ENCODE peak calls at places on chromosomes 4 and X, in five cellular contexts. Z is GM12892, R is Panc1, S is sigmoid colon, X is GM12878. N is an unnamed sample.
A peak's percentile ranks its signal among the peaks of the same experiment; 100 is the strongest.

GRCh38 chr4:139503622-139504166 is 49.8 kb downstream of the RAB33B start:
- DNase-seq in Z (no peak), R (no peak), S (no peak), X (no peak), N (no peak)

GRCh38 chr4:78624048-78624447 is 72.5 kb downstream of the ANXA3 start:
- DNase-seq in Z (no peak), R (no peak), S (no peak), X (no peak), N (no peak)

GRCh38 chr4:6608758-6609414 is 31.6 kb upstream of the MRFAP1 start:
- DNase-seq in Z (no peak), R (no peak), S (no peak), X (no peak), N (no peak)

GRCh38 chr4:24770111-24770584 is 25.2 kb upstream of the SOD3 start:
- DNase-seq in Z (no peak), R (no peak), S (no peak), X (peak; percentile 39), N (no peak)

GRCh38 chr4:146640459-146641061 is 1.9 kb downstream of the POU4F2 start:
- DNase-seq in Z (no peak), R (no peak), S (no peak), X (no peak), N (no peak)

GRCh38 chr4:186942745-186943606 is 219.3 kb upstream of the FAT1 start:
- DNase-seq in Z (no peak), R (no peak), S (peak; percentile 73), X (no peak), N (no peak)

GRCh38 chrX:23884427-23885024 is 23.2 kb downstream of the APOO start:
- DNase-seq in Z (no peak), R (no peak), S (no peak), X (no peak), N (no peak)

GRCh38 chrX:38770152-38770551 is 31.1 kb upstream of the MID1IP1 start:
- DNase-seq in Z (no peak), R (no peak), S (no peak), X (no peak), N (no peak)

GRCh38 chr4:169222768-169223167 is 48.0 kb downstream of the SH3RF1 start:
- DNase-seq in Z (no peak), R (no peak), S (no peak), X (no peak), N (no peak)

GRCh38 chr4:87375719-87376291 is 15.2 kb downstream of the HSD17B11 start:
- DNase-seq in Z (no peak), R (no peak), S (peak; percentile 76), X (no peak), N (peak; percentile 42)

GRCh38 chrX:133335027-133335426 is 80.3 kb downstream of the GPC4 start:
- DNase-seq in Z (no peak), R (no peak), S (no peak), X (no peak), N (peak; percentile 8)

GRCh38 chr4:101114936-101115372 is 232.4 kb downstream of the PPP3CA start:
- DNase-seq in Z (no peak), R (peak; percentile 25), S (no peak), X (no peak), N (no peak)

GRCh38 chrX:63744850-63745249 is 40.2 kb downstream of the ARHGEF9 start:
- DNase-seq in Z (no peak), R (no peak), S (no peak), X (no peak), N (no peak)

GRCh38 chrX:2967998-2968909 is 38.1 kb upstream of the ARSH start:
- DNase-seq in Z (no peak), R (no peak), S (no peak), X (no peak), N (peak; percentile 25)

GRCh38 chr4:5018603-5019002 is 655 bp downstream of the CYTL1 start:
- DNase-seq in Z (no peak), R (no peak), S (no peak), X (no peak), N (no peak)

GRCh38 chr4:183329244-183329643 is 7.0 kb upstream of the CLDN24 start:
- DNase-seq in Z (no peak), R (no peak), S (no peak), X (no peak), N (no peak)

GRCh38 chr4:3531306-3531886 is 826 bp downstream of the LRPAP1 start:
- DNase-seq in Z (no peak), R (no peak), S (no peak), X (no peak), N (no peak)

GRCh38 chrX:124805486-124805885 is 459.1 kb downstream of the SH2D1A start:
- DNase-seq in Z (no peak), R (no peak), S (no peak), X (no peak), N (no peak)

GRCh38 chrX:18654873-18655836 is 16.8 kb downstream of the RS1 start:
- DNase-seq in Z (no peak), R (no peak), S (no peak), X (no peak), N (peak; percentile 51)

GRCh38 chrX:34859191-34859590 is 83.4 kb upstream of the FAM47B start:
- DNase-seq in Z (no peak), R (no peak), S (no peak), X (no peak), N (no peak)

GRCh38 chr4:111650146-111650545 is 495.1 kb upstream of the FAM241A start:
- DNase-seq in Z (no peak), R (no peak), S (no peak), X (no peak), N (no peak)

GRCh38 chr4:39942507-39942906 is 35.2 kb downstream of the PDS5A start:
- DNase-seq in Z (no peak), R (no peak), S (no peak), X (no peak), N (no peak)

GRCh38 chr4:10117424-10118354 is 1.1 kb upstream of the WDR1 start:
- DNase-seq in Z (no peak), R (no peak), S (peak; percentile 73), X (peak; percentile 20), N (no peak)

GRCh38 chrX:39437670-39438441 is 636.6 kb downstream of the MID1IP1 start:
- DNase-seq in Z (no peak), R (no peak), S (peak; percentile 6), X (no peak), N (no peak)

DNA sequence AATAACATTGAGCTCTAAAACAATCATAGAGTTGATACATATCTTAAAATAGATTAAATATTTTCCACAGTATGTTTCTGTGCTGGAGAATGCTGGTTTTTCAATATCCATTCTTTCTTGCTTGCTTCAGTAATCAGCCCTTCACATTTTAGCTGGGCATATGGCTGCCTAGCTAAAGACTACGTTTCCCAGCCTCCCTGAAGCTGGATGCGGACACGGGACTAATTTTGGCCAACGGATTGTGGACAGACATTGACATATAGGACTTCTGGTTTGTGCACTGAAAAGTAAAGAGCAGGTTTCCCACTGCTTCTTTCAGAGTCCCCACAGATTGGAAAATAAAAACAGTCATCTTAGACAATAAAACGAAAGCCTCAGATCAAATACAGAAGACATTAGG is 97.3 kb downstream of the COL25A1 start:
- DNase-seq in Z (no peak), R (no peak), S (no peak), X (no peak), N (no peak)
- TF ChIP-seq POLR2AphosphoS5 in Z (no peak), R (no peak), S (no peak), X (no peak), N (no peak)

DNA sequence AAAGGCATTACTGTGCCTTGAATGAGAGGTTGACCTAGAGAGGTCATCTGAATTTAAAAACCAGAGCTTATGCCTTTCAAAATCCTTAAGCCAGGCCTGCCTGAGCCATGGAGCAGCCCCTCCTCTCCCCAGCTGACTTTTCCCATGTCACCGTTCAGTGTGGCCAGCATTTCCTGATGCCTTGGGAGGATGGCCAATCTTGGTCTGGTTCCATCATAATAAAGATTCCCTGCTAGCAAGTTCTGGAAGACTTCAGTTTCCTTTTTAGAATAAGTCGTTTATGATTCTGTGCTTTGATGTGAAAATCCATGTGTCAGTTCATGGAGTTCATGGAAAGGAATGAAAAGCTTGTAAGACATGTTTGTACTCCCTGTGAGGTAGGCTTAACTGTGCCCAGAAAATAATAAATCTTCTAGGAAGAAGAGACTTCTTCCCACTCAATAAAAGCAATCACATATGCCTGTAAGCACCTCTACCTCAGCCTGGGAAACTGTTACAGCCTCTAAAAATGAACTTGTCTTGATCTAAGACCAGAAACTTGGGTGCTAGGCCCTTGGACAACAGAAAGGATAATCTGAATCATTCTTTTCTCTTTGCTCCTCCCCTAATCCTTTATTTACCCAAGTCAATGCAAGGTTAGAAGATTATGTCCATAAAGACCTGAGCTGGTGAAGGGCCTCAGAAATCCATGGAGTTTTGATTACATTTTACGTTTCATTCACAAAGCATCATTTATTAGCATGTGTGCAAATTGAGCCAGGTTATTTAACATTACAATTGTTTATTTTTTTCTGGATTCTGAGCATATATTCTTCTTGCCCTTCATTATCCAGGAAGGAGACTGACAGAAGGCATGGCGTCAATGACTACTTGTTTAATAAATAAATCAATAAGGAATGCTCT is 84.0 kb upstream of the TBC1D9 start:
- DNase-seq in Z (no peak), R (no peak), S (no peak), X (no peak), N (peak; percentile 27)
- TF ChIP-seq POLR2AphosphoS5 in Z (no peak), R (no peak), S (peak; percentile 64), X (no peak), N (peak; percentile 52)

DNA sequence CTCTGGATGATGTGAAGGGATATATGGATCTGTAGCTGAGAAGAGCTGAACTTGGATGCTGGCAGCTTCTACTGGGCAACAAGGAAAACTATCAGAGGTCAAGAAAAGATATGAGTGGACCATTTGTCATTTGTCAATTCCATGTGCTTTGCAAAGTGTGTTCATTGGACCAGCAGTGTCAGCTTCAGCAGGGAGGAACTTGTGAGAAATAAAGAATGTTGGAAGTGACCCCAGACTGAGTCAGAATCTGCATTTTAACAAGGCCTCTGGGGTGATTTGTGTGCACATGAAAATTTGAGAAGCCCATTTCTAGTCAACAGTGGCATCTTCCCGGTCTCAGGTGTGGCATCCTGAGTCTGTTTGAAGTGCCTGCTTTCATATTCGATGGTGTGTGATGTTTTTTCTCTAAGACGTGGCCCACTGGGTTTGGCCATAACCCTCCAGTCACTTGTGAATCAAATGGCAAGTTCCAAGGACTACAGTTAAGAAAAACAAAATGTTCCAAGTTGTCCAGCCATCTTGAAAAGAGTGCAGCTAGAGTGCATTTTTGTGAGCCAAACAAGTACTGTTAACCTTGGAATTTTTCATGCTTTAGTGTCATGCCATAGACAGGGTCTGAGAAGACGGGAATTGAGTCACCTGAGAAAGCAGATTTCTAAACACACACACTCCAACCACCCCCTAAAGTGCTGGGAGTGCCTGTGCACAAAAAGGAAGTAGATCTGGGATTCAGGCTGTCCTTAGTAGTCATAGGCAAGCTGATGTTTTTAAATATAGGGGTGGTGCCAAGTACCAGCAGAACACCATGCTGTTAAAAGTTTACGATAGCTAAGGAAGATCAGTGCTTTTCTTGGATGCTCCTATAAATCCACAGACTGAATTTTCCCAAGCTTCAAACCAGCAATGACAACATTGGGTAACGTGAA is 26.4 kb downstream of the GPM6B start:
- DNase-seq in Z (no peak), R (no peak), S (no peak), X (no peak), N (no peak)
- TF ChIP-seq POLR2AphosphoS5 in Z (no peak), R (no peak), S (no peak), X (no peak), N (peak; percentile 31)

DNA sequence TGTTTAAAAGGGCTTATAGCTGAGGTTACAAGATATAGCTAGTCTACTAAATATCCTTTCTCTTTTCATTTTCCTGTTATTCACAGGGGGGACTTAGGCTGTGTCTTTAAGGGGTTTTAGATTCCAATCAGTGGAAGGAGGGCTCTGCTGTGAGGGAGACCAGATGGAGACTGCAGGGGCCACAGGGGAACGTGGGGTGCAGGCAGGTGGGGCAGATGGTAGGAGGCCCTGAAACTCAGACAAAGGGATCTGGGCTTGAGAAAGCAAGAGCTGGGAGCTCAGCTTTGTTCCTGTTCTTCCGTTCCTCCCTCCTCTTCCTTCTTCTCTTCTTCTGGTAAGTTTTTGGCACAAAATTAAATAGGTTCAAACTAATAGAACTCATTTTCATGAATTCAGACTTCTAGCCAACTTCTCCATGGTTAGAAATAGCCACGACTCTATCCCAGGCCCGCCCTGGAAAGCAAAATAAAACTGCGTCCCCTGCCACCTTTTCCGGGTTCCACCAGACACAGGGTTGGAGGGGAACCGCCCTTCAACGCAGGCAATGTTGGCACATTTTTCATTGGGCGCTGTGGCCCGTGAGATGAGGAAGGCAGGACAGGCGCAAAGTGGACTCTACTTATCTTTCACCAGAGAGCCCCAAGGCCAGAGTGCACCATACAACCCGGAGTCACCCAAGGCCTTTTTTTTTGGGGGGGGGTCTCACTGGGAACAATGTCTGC is 3.5 kb upstream of the TMSB4X start:
- DNase-seq in Z (no peak), R (no peak), S (no peak), X (no peak), N (no peak)
- TF ChIP-seq POLR2AphosphoS5 in Z (peak; percentile 44), R (peak; percentile 29), S (no peak), X (no peak), N (no peak)

N was measured in prostate gland.